ENCODE peak calls at places on chromosomes 6 and 20, in seven cellular contexts. M is MCF 10A, T is tibial nerve, Z is LHCN-M2, X is fibroblast of lung, F is KG1, H is NCI-H460. K is an unnamed sample.

GRCh38 chr6:129345890-129346289 is 364.1 kb downstream of the ARHGAP18 start:
- DNase-seq in M (peak; percentile 24), T (no peak), Z (peak; percentile 51), X (peak; percentile 87), F (no peak), H (no peak), K (peak; percentile 12)

GRCh38 chr20:62980970-62981369 is 25.8 kb downstream of the BHLHE23 start:
- DNase-seq in M (no peak), T (no peak), Z (no peak), X (no peak), F (no peak), H (no peak), K (peak; percentile 45)

GRCh38 chr6:38634518-38634917 is 5.2 kb downstream of the BTBD9 start:
- DNase-seq in M (no peak), T (no peak), Z (no peak), X (peak; percentile 29), F (no peak), H (no peak), K (no peak)

GRCh38 chr6:96301781-96302180 is 219.8 kb upstream of the UFL1 start:
- DNase-seq in M (peak; percentile 15), T (no peak), Z (no peak), X (peak; percentile 37), F (no peak), H (no peak), K (no peak)

GRCh38 chr6:55449219-55449618 is 122.0 kb downstream of the GFRAL start:
- DNase-seq in M (peak; percentile 9), T (no peak), Z (peak; percentile 44), X (no peak), F (no peak), H (no peak), K (no peak)

GRCh38 chr6:166588691-166589333 is 2.3 kb upstream of the RAMACL start:
- DNase-seq in M (peak; percentile 38), T (no peak), Z (peak; percentile 83), X (peak; percentile 85), F (peak; percentile 3), H (no peak), K (no peak)

GRCh38 chr20:42093542-42094440 is 475.6 kb upstream of the CHD6 start:
- DNase-seq in M (no peak), T (no peak), Z (no peak), X (no peak), F (no peak), H (no peak), K (no peak)

GRCh38 chr6:137223370-137224131 is 4.4 kb upstream of the IFNGR1 start:
- DNase-seq in M (peak; percentile 95), T (no peak), Z (no peak), X (peak; percentile 43), F (peak; percentile 58), H (no peak), K (no peak)

GRCh38 chr6:53067307-53067706 is 2.1 kb downstream of the FBXO9 start:
- DNase-seq in M (no peak), T (no peak), Z (no peak), X (peak; percentile 34), F (no peak), H (no peak), K (no peak)

GRCh38 chr20:37920270-37920669 is 17.3 kb downstream of the VSTM2L start:
- DNase-seq in M (no peak), T (no peak), Z (no peak), X (no peak), F (no peak), H (no peak), K (no peak)

GRCh38 chr20:5731753-5732366 is 18.3 kb upstream of the SHLD1 start:
- DNase-seq in M (no peak), T (no peak), Z (no peak), X (no peak), F (no peak), H (no peak), K (no peak)

GRCh38 chr6:41090841-41091761 is 18.3 kb downstream of the NFYA start:
- DNase-seq in M (no peak), T (no peak), Z (no peak), X (no peak), F (no peak), H (no peak), K (no peak)

GRCh38 chr6:7541175-7542064 is at the start of gene DSP:
- DNase-seq in M (peak; percentile 86), T (no peak), Z (peak; percentile 4), X (peak; percentile 32), F (no peak), H (no peak), K (peak; percentile 79)

GRCh38 chr6:107082045-107082444 is 33.3 kb downstream of the BEND3 start:
- DNase-seq in M (peak; percentile 18), T (no peak), Z (no peak), X (no peak), F (no peak), H (no peak), K (peak; percentile 31)

GRCh38 chr6:11609324-11610071 is 71.9 kb downstream of the TMEM170B start:
- DNase-seq in M (peak; percentile 22), T (no peak), Z (peak; percentile 99), X (peak; percentile 98), F (no peak), H (peak; percentile 16), K (no peak)

K was measured in RWPE1.